ENCODE peak calls at places on chromosome 3, in six cellular contexts. O, Y, Q, V, D and G are unnamed samples.

GRCh38 chr3:138078901-138079344 is 36.5 kb downstream of the DZIP1L start:
- DNase-seq in D (no peak), O (no peak), Q (no peak), Y (no peak), V (peak; percentile 96), G (no peak)

GRCh38 chr3:85081191-85081895 is 122.6 kb downstream of the CADM2 start:
- DNase-seq in D (no peak), Y (no peak), O (no peak), Q (no peak), V (no peak), G (no peak)

GRCh38 chr3:71195492-71195891 is 388.0 kb downstream of the FOXP1 start:
- DNase-seq in O (no peak), Q (no peak), Y (no peak), V (peak; percentile 65), D (no peak), G (no peak)

GRCh38 chr3:182364723-182365650 is 428.3 kb upstream of the ATP11B start:
- DNase-seq in O (no peak), V (no peak), Y (no peak), D (no peak), Q (no peak), G (no peak)

GRCh38 chr3:170431054-170431453 is 12.4 kb downstream of the CLDN11 start:
- DNase-seq in V (no peak), O (no peak), D (no peak), Y (no peak), Q (no peak), G (no peak)

GRCh38 chr3:197694251-197694650 is 42.5 kb downstream of the RUBCN start:
- DNase-seq in Q (no peak), O (no peak), Y (no peak), V (no peak), D (no peak), G (no peak)

GRCh38 chr3:186315581-186316354 is 46.3 kb downstream of the DGKG start:
- DNase-seq in D (no peak), O (no peak), V (peak; percentile 78), Q (no peak), Y (no peak), G (no peak)

GRCh38 chr3:165206454-165207266 is 10.5 kb upstream of the SLITRK3 start:
- DNase-seq in Q (peak; percentile 91), O (no peak), V (peak; percentile 90), D (peak; percentile 84), Y (peak; percentile 57), G (no peak)

GRCh38 chr3:117011687-117012250 is 302.2 kb downstream of the TUSC7 start:
- DNase-seq in V (no peak), Q (no peak), Y (no peak), O (no peak), D (no peak), G (no peak)

GRCh38 chr3:122782804-122783203 is 10.8 kb downstream of the HSPBAP1 start:
- DNase-seq in Q (no peak), V (no peak), Y (no peak), O (no peak), D (no peak), G (no peak)

GRCh38 chr3:122680381-122681293 is at the start of gene PARP14:
- DNase-seq in Y (peak; percentile 66), V (peak; percentile 83), Q (peak; percentile 81), O (peak; percentile 37), D (peak; percentile 56), G (peak; percentile 54)